ENCODE peak calls at places on chromosome 12, in eight cellular contexts. J is aorta, I is RWPE2, M is PC-9, U is heart right ventricle, P is A549, H is neural progenitor cell, W is ascending aorta. L is an unnamed sample.

GRCh38 chr12:130601327-130601726 is 114.8 kb downstream of the RIMBP2 start:
- DNase-seq in M (no peak), U (no peak), P (no peak), W (no peak), J (no peak), H (no peak), I (no peak), L (no peak)

GRCh38 chr12:16600525-16600924 is 5.4 kb downstream of the LMO3 start:
- DNase-seq in U (no peak), P (no peak), W (no peak), J (no peak), M (no peak), H (no peak), I (no peak), L (no peak)

GRCh38 chr12:50185496-50185895 is 18.3 kb upstream of the CERS5 start:
- DNase-seq in P (no peak), J (no peak), M (no peak), I (no peak), U (no peak), H (no peak), W (no peak), L (peak)

GRCh38 chr12:55997535-55997859 is 421 bp downstream of the SUOX start:
- DNase-seq in M (peak), J (no peak), U (no peak), W (no peak), I (no peak), P (no peak), H (no peak), L (no peak)

GRCh38 chr12:2233034-2233433 is 180.2 kb downstream of the CACNA1C start:
- DNase-seq in M (no peak), P (no peak), U (no peak), H (no peak), W (no peak), I (no peak), J (no peak), L (no peak)

GRCh38 chr12:120118710-120119097 is 2.2 kb upstream of the RAB35 start:
- DNase-seq in J (no peak), W (no peak), M (no peak), U (no peak), P (no peak), I (no peak), H (no peak), L (no peak)

GRCh38 chr12:67593041-67593870 is 55.3 kb upstream of the DYRK2 start:
- DNase-seq in W (no peak), H (no peak), U (no peak), M (peak), J (no peak), P (peak), I (peak), L (no peak)

GRCh38 chr12:66188584-66189475 is at the start of gene IRAK3:
- DNase-seq in P (peak), M (no peak), J (peak), U (peak), I (no peak), H (peak), W (peak), L (peak)

GRCh38 chr12:51056242-51056641 is 8.1 kb downstream of the LETMD1 start:
- DNase-seq in H (no peak), J (no peak), M (no peak), U (no peak), W (no peak), P (peak), I (peak), L (no peak)

GRCh38 chr12:66041651-66042363 is 88.7 kb downstream of the LLPH start:
- DNase-seq in P (no peak), J (no peak), H (no peak), I (no peak), W (no peak), M (no peak), U (no peak), L (no peak)

GRCh38 chr12:91651728-91652127 is 469.1 kb upstream of the DCN start:
- DNase-seq in U (no peak), I (no peak), W (no peak), J (no peak), M (no peak), H (no peak), P (no peak), L (no peak)

GRCh38 chr12:92248977-92249376 is 103.3 kb upstream of the BTG1 start:
- DNase-seq in U (no peak), M (no peak), J (no peak), P (no peak), H (no peak), I (no peak), W (no peak), L (no peak)

GRCh38 chr12:6089041-6089823 is 35.2 kb downstream of the VWF start:
- DNase-seq in W (no peak), J (no peak), H (no peak), P (peak), I (no peak), M (peak), U (no peak), L (no peak)

GRCh38 chr12:67442896-67443295 is 173.7 kb downstream of the CAND1 start:
- DNase-seq in J (no peak), I (no peak), P (no peak), M (no peak), U (no peak), H (no peak), W (no peak), L (no peak)

GRCh38 chr12:98002887-98003493 is 512.4 kb upstream of the TMPO start:
- DNase-seq in J (no peak), I (no peak), P (peak), U (no peak), M (no peak), H (peak), W (no peak), L (no peak)

GRCh38 chr12:49672351-49673181 is 34.6 kb downstream of the FMNL3 start:
- DNase-seq in I (no peak), J (no peak), P (no peak), U (peak), M (no peak), W (no peak), H (no peak), L (no peak)

GRCh38 chr12:106493531-106493930 is 89.3 kb upstream of the RFX4 start:
- DNase-seq in U (no peak), I (no peak), H (peak), W (no peak), M (no peak), P (no peak), J (no peak), L (no peak)

GRCh38 chr12:123667771-123668170 is 3.1 kb upstream of the TCTN2 start:
- DNase-seq in M (no peak), P (no peak), J (no peak), U (no peak), H (no peak), W (no peak), I (no peak), L (no peak)

GRCh38 chr12:102043928-102044327 is 17.9 kb downstream of the WASHC3 start:
- DNase-seq in I (no peak), W (no peak), U (no peak), P (no peak), J (no peak), M (no peak), H (no peak), L (no peak)

GRCh38 chr12:7068240-7068993 is 7.9 kb downstream of the C1S start:
- DNase-seq in H (no peak), P (no peak), J (no peak), W (no peak), M (peak), I (no peak), U (peak), L (no peak)

GRCh38 chr12:57233357-57234232 is 4.1 kb downstream of the SHMT2 start:
- DNase-seq in W (no peak), U (no peak), H (no peak), J (no peak), M (no peak), I (peak), P (no peak), L (no peak)

GRCh38 chr12:2583642-2584041 is 211.1 kb upstream of the FKBP4 start:
- DNase-seq in M (no peak), J (no peak), I (no peak), U (no peak), W (no peak), P (no peak), H (no peak), L (no peak)

GRCh38 chr12:71589478-71589881 is 74.2 kb downstream of the ZFC3H1 start:
- DNase-seq in W (no peak), M (no peak), J (no peak), U (no peak), H (no peak), I (no peak), P (no peak), L (no peak)

GRCh38 chr12:43288666-43289065 is 263.3 kb downstream of the ADAMTS20 start:
- DNase-seq in I (no peak), M (no peak), W (no peak), H (peak), P (no peak), J (no peak), U (no peak), L (no peak)

GRCh38 chr12:4866288-4866687 is 43.4 kb upstream of the KCNA1 start:
- DNase-seq in H (no peak), U (no peak), W (no peak), I (no peak), M (no peak), J (no peak), P (no peak), L (no peak)

GRCh38 chr12:9047105-9047504 is 57.8 kb downstream of the KLRG1 start:
- DNase-seq in I (no peak), P (no peak), M (no peak), H (no peak), J (no peak), W (no peak), U (no peak), L (no peak)

GRCh38 chr12:3604750-3605638 is 114.0 kb downstream of the PRMT8 start:
- DNase-seq in M (no peak), U (peak), J (peak), I (no peak), W (no peak), H (peak), P (no peak), L (no peak)

DNA sequence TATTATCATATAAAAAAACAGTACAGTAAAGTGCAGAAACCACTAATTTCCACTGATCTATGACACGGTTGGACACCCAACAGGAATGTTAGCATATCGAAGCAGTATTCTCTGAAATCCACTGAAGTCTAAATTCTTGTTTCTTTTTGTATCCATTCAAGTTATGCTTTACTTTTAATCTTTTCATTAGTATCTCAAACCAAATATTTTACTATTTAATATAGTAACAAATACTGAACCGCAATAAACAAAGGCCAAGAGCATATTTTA is 41.1 kb downstream of the ATXN2 start:
- DNase-seq in M (no peak), U (no peak), P (no peak), W (no peak), J (no peak), I (no peak), H (no peak), L (no peak)
- H3K27ac ChIP-seq in M (peak), U (no peak), P (no peak), W (no peak), J (no peak), I (peak), H (no peak), L (no peak)

DNA sequence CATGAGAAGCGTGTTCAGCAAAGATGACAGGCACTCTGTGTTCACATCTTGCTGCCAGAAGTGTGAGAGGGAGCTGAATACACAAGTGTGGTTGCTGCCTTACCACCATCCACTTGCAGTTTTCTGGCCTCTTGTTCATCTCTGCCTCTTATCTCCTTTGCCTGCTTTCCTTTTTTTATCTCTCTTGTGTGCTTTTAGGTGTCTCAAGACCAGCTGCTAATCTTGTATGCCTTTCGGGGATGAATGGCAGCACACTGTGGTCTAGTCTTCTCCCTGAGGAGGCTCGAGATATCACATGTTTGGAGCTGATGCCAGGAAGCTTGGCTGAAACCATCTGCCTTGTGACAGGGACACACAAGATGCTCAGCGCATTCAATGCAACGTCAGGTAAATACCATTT is 17.2 kb downstream of the FAM234B start:
- DNase-seq in P (no peak), H (no peak), I (no peak), U (no peak), J (no peak), W (no peak), M (no peak), L (no peak)
- H3K27ac ChIP-seq in P (no peak), H (no peak), I (no peak), U (no peak), J (no peak), W (no peak), M (no peak), L (no peak)

DNA sequence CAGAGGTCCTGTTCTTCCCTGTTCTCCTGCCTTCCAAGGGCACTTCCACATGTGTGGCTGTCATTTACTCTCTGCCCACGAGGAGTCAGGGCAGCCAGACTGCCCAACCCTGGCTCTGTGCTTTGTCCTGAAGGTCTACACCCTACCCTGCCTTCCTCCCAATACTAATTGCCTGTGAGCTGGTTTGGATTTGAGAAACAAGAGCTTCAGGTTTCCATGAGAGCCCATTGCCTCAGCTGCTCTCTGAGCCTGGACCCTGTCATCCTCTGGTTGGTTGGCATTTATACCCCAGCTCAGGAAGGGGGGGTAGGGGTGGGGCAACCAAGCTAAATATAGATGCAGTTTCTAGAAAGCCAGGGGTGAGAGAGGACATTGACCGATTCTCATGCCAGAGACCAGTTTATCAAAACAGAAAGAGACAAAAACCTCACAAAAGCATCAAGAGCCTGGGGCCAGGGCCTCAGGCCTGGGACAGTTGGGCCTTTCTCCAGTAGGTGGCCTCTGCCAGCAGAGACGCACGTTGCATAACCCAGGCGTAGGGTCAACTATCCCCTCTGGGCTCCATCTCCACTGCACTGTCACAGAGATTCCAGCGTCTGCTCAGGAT is 34.5 kb downstream of the VDR start:
- DNase-seq in I (no peak), M (no peak), P (peak), H (peak), W (no peak), J (peak), U (peak), L (no peak)
- H3K27ac ChIP-seq in I (no peak), M (no peak), P (no peak), H (no peak), W (no peak), J (no peak), U (peak), L (no peak)

GRCh38 chr12:132527883-132528264 is 37.9 kb downstream of the FBRSL1 start:
- DNase-seq in P (no peak), I (no peak), H (no peak), J (no peak), U (no peak), M (no peak), W (no peak), L (no peak)
- H3K27ac ChIP-seq in P (no peak), I (no peak), H (no peak), J (no peak), U (no peak), M (no peak), W (no peak), L (no peak)

GRCh38 chr12:128792881-128793280 is 30.9 kb downstream of the SLC15A4 start:
- DNase-seq in M (no peak), I (no peak), H (no peak), W (no peak), J (no peak), U (no peak), P (no peak), L (no peak)

GRCh38 chr12:128790221-128790620 is 33.5 kb downstream of the SLC15A4 start:
- DNase-seq in W (no peak), U (no peak), M (no peak), I (no peak), J (no peak), P (no peak), H (no peak), L (no peak)

GRCh38 chr12:128791395-128792322 is 32.1 kb downstream of the SLC15A4 start:
- DNase-seq in U (no peak), H (no peak), P (no peak), W (no peak), M (no peak), I (no peak), J (no peak), L (no peak)

GRCh38 chr12:128790653-128791373 is 32.9 kb downstream of the SLC15A4 start:
- DNase-seq in W (no peak), I (no peak), P (no peak), M (no peak), U (no peak), J (no peak), H (no peak), L (no peak)

DNA sequence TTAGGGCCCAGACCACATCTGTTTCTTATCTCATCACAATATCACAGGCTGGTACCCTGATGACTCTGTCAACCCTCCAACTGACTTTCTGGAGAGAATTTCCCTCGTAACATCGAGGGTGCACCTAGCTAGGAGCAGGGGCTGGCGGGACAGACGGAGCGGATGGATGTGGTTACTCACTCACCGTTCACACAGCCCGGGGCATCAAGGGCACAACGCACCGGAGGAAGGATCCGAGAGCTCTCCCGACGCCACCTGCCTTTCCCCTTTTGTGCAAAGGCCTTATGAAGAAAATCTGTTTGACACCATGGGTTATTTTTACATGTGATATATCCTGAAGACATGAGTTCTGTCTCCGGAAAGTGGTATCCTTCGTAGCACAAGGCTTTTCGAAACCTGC is 31.4 kb downstream of the SLC15A4 start:
- DNase-seq in M (no peak), U (no peak), I (no peak), H (no peak), P (no peak), J (no peak), W (no peak), L (no peak)
- H3K27ac ChIP-seq in M (no peak), U (no peak), I (no peak), H (no peak), P (no peak), J (no peak), W (no peak), L (no peak)

DNA sequence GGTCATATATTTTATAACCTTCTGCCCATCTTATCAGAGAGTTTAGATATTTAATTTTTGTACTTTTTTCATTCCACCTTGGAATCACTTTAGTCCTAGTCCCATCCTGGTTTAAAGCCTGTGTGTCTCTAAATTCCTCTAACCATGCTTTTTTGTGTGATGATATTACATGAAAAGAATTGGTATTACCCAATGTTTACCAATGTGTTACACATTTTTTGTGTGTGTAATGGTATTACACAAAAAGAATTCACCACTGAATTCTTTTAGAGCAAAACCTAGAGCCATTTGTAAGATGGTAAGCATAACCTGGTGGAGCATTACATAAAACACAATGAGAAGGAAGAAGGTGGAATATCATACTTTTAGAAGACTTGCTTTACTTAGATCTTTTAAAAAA is 77.5 kb downstream of the FAR2 start:
- DNase-seq in M (no peak), H (no peak), J (no peak), U (no peak), W (no peak), I (no peak), P (no peak), L (no peak)
- H3K27ac ChIP-seq in M (no peak), H (no peak), J (no peak), U (no peak), W (no peak), I (no peak), P (no peak), L (no peak)

GRCh38 chr12:69331482-69331845 is 16.7 kb upstream of the LYZ start:
- DNase-seq in U (no peak), J (no peak), I (no peak), H (no peak), P (no peak), W (no peak), M (no peak), L (no peak)
- H3K27ac ChIP-seq in U (no peak), J (no peak), I (no peak), H (no peak), P (no peak), W (no peak), M (no peak), L (no peak)

GRCh38 chr12:118094039-118094438 is 9.8 kb downstream of the VSIG10 start:
- DNase-seq in U (no peak), P (no peak), J (no peak), W (no peak), I (no peak), M (no peak), H (no peak), L (no peak)
- H3K27ac ChIP-seq in U (no peak), P (no peak), J (no peak), W (no peak), I (no peak), M (no peak), H (no peak), L (no peak)

L was measured in caudate nucleus.